ENCODE peak calls at places on chromosomes 6 and 20, in six cellular contexts. Q is CD8-positive, alpha-beta T cell; U is cardiac muscle cell; O is testis; F is PC-3; E is IMR-90. Y is an unnamed sample.

GRCh38 chr20:325889-326644 is 715 bp downstream of the SOX12 start:
- DNase-seq in Q (peak; percentile 53), U (peak; percentile 81), E (peak; percentile 67), O (peak; percentile 69), F (peak; percentile 57), Y (peak; percentile 83)

GRCh38 chr6:66199146-66199545 is 492.1 kb upstream of the EYS start:
- DNase-seq in F (peak; percentile 24), E (peak; percentile 6), Q (no peak), O (no peak), U (no peak), Y (no peak)

GRCh38 chr6:28315628-28316027 is 20.3 kb downstream of the ZSCAN31 start:
- DNase-seq in F (peak; percentile 2), O (peak; percentile 47), U (no peak), E (peak; percentile 14), Q (no peak), Y (peak; percentile 48)

GRCh38 chr6:27791182-27791939 is 120.8 kb downstream of the OR2B2 start:
- DNase-seq in Q (no peak), F (peak; percentile 92), U (peak; percentile 10), E (peak; percentile 87), O (peak; percentile 78), Y (peak; percentile 89)

GRCh38 chr6:38708483-38708882 is 5.5 kb upstream of the GLO1 start:
- DNase-seq in O (no peak), F (no peak), U (no peak), Q (no peak), E (no peak), Y (peak; percentile 21)

GRCh38 chr20:63775096-63775978 is 35.8 kb downstream of the SLC2A4RG start:
- DNase-seq in F (no peak), E (peak; percentile 19), Q (peak; percentile 42), U (peak; percentile 95), O (peak; percentile 73), Y (peak; percentile 77)

GRCh38 chr6:164665328-164665727 is 644.1 kb downstream of the C6orf118 start:
- DNase-seq in E (no peak), O (no peak), F (peak; percentile 40), Q (no peak), U (no peak), Y (no peak)

GRCh38 chr6:65776332-65776731 is 69.3 kb upstream of the EYS start:
- DNase-seq in F (peak; percentile 27), Q (no peak), E (no peak), O (peak; percentile 20), U (peak; percentile 42), Y (no peak)

GRCh38 chr6:119446623-119447008 is 97.1 kb upstream of the MAN1A1 start:
- DNase-seq in U (no peak), E (peak; percentile 75), Q (no peak), F (peak; percentile 68), O (peak; percentile 35), Y (no peak)

GRCh38 chr20:25136643-25137559 is 55.0 kb upstream of the VSX1 start:
- DNase-seq in U (no peak), E (peak; percentile 87), F (peak; percentile 78), Q (no peak), O (peak; percentile 23), Y (no peak)

GRCh38 chr6:15922510-15923307 is 206.2 kb upstream of the MYLIP start:
- DNase-seq in E (no peak), O (no peak), Q (no peak), F (peak; percentile 31), U (no peak), Y (no peak)

GRCh38 chr20:20768202-20768815 is 55.9 kb upstream of the RALGAPA2 start:
- DNase-seq in U (no peak), Q (no peak), E (no peak), O (no peak), F (no peak), Y (no peak)

GRCh38 chr6:7593234-7593633 is 3.2 kb downstream of the SNRNP48 start:
- DNase-seq in E (no peak), F (no peak), U (no peak), O (no peak), Q (no peak), Y (no peak)

GRCh38 chr6:84652356-84653026 is 111.9 kb downstream of the TBX18 start:
- DNase-seq in F (peak; percentile 87), E (peak; percentile 92), Q (no peak), U (no peak), O (no peak), Y (peak; percentile 70)

GRCh38 chr6:96246563-96246962 is 230.8 kb downstream of the FUT9 start:
- DNase-seq in F (no peak), E (no peak), O (no peak), Q (no peak), U (no peak), Y (no peak)

GRCh38 chr6:11714116-11714797 is 64.3 kb downstream of the ADTRP start:
- DNase-seq in E (no peak), U (no peak), O (no peak), Q (peak; percentile 13), F (no peak), Y (no peak)

GRCh38 chr20:59577809-59578601 is 26.3 kb upstream of the PHACTR3 start:
- DNase-seq in F (no peak), U (no peak), Q (no peak), E (no peak), O (no peak), Y (no peak)

GRCh38 chr6:157096522-157096921 is 226.8 kb downstream of the TMEM242 start:
- DNase-seq in Q (no peak), O (no peak), F (no peak), U (no peak), E (no peak), Y (no peak)

GRCh38 chr20:11302436-11302835 is 615.3 kb upstream of the BTBD3 start:
- DNase-seq in U (no peak), F (peak; percentile 13), E (peak; percentile 81), Q (no peak), O (no peak), Y (no peak)

GRCh38 chr6:341914-342831 is 49.4 kb upstream of the IRF4 start:
- DNase-seq in F (no peak), Q (no peak), O (no peak), E (no peak), U (no peak), Y (no peak)

GRCh38 chr6:20403766-20404640 is 2.3 kb downstream of the E2F3 start:
- DNase-seq in U (peak; percentile 65), E (peak; percentile 58), O (peak; percentile 34), F (peak; percentile 64), Q (peak; percentile 64), Y (peak; percentile 68)

GRCh38 chr20:1623501-1624250 is 3.9 kb upstream of the SIRPB1 start:
- DNase-seq in U (no peak), E (no peak), Q (no peak), O (no peak), F (peak; percentile 1), Y (no peak)

GRCh38 chr6:72390548-72390947 is 231.3 kb upstream of the KCNQ5 start:
- DNase-seq in O (no peak), E (no peak), U (peak; percentile 85), F (no peak), Q (no peak), Y (no peak)

GRCh38 chr6:169591616-169592015 is 110.2 kb downstream of the WDR27 start:
- DNase-seq in Q (no peak), O (no peak), F (no peak), U (no peak), E (no peak), Y (no peak)

GRCh38 chr20:25288291-25289181 is 40.7 kb downstream of the PYGB start:
- DNase-seq in U (no peak), Q (no peak), F (no peak), O (no peak), E (no peak), Y (no peak)

GRCh38 chr6:116370328-116370716 is 425 bp upstream of the DSE start:
- DNase-seq in Q (no peak), O (no peak), U (no peak), F (no peak), E (no peak), Y (peak; percentile 73)

GRCh38 chr20:21808863-21809664 is 103.6 kb downstream of the PAX1 start:
- DNase-seq in F (peak; percentile 6), E (no peak), U (peak; percentile 82), Q (peak; percentile 13), O (peak; percentile 86), Y (peak; percentile 51)

DNA sequence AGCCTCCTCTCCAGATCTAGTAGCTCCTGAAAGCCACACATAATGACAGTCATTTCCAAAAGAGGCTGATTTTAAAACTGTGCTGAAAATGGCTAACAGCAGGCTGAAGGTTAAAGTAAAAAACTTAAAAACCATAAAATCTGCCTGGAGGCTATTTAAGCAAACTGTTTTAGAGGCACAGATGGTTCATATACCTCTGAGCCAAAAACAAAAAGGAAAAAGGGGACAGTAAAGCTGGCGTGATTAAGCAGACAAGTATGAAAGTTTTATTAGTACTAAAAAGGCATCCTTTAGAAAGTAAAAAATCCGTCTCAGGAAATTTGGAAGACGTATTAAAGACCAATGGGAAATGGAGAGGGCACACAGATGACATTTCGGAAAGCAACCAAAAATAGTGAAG is 55.8 kb downstream of the SOBP start:
- DNase-seq in U (no peak), Q (no peak), F (peak; percentile 12), O (no peak), E (no peak), Y (no peak)
- TF ChIP-seq CTCF in U (no peak), Q (no peak), F (no peak), O (no peak), E (no peak), Y (no peak)

GRCh38 chr6:32244270-32244669 is 20.4 kb upstream of the NOTCH4 start:
- DNase-seq in F (no peak), Q (no peak), E (no peak), O (peak; percentile 61), U (no peak), Y (no peak)
- H3K4me3 ChIP-seq in F (no peak overlapping the region), Q (no peak overlapping the region), E (no peak overlapping the region), O (no peak overlapping the region), U (no peak overlapping the region), Y (no peak overlapping the region)

DNA sequence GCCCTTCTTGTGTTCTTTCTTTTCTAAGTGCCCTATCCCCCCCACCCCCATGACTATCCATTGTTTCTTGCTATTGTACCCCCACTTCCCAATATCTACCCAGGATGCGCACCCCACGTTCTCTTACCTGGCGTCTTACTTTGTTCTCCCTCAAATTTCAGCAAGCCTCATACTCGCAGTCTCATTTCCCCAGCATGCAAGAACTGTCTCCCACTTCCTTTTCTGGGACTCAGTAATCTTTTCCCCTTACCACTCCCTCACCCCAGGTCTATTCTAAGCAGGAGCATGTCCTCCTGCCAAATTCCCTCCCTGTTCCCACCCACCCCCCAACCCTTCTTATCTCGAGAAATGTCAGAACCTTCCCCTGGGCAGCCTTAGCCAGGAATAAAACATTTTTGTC is 1.7 kb upstream of the EHMT2 start:
- DNase-seq in F (no peak), E (no peak), U (no peak), Q (no peak), O (no peak), Y (no peak)
- H3K4me1 ChIP-seq in F (peaks cover 28% of the 10 kb centered on the region), E (peaks cover 12% of the 10 kb centered on the region), U (peaks cover 21% of the 10 kb centered on the region), Q (peaks cover 30% of the 10 kb centered on the region), O (peaks cover 51% of the 10 kb centered on the region), Y (peaks cover 28% of the 10 kb centered on the region)

GRCh38 chr6:5726976-5727718 is 279.6 kb downstream of the NRN1 start:
- DNase-seq in Q (no peak), O (no peak), F (no peak), E (peak; percentile 21), U (no peak), Y (no peak)

GRCh38 chr6:5730586-5731263 is 276.0 kb downstream of the NRN1 start:
- DNase-seq in F (no peak), E (peak; percentile 40), O (no peak), U (no peak), Q (no peak), Y (no peak)

GRCh38 chr6:5728726-5729434 is 277.8 kb downstream of the NRN1 start:
- DNase-seq in Q (no peak), U (no peak), F (peak; percentile 74), E (peak; percentile 59), O (no peak), Y (no peak)

GRCh38 chr6:5731435-5731834 is 275.3 kb downstream of the NRN1 start:
- DNase-seq in F (no peak), O (no peak), Q (no peak), U (no peak), E (no peak), Y (no peak)

GRCh38 chr6:5729813-5730212 is 276.9 kb downstream of the NRN1 start:
- DNase-seq in E (no peak), U (no peak), Q (no peak), O (no peak), F (no peak), Y (no peak)
- TF ChIP-seq CTCF in E (no peak), U (no peak), Q (no peak), O (no peak), F (peak; percentile 39), Y (peak; percentile 34)

Y was measured in A673.